ENCODE peak calls at places on chromosomes 16 and 17, in ten cellular contexts. N is CD8-positive, alpha-beta memory T cell; W is Panc1; L is PC-9; P is IMR-90; Z is cardiac muscle cell; O is heart left ventricle; Q is upper lobe of right lung; S is fibroblast of lung; E is mammary epithelial cell. V is an unnamed sample. For H3K27me3 and H3K36me3, the result is how much of the 10 kb centered on the place peaks cover.

GRCh38 chr16:79190542-79190941 is 410.0 kb downstream of the MAF start:
- DNase-seq in N (no peak), W (no peak), L (no peak), P (no peak), Z (no peak), O (no peak), Q (no peak), S (no peak), E (no peak), V (no peak)

GRCh38 chr16:74461826-74462225 is 40.5 kb upstream of the CLEC18B start:
- DNase-seq in N (no peak), W (no peak), L (no peak), P (no peak), Z (no peak), O (no peak), Q (no peak), S (peak), E (no peak), V (no peak)

GRCh38 chr17:35170968-35171771 is 23.0 kb downstream of the SLC35G3 start:
- DNase-seq in N (peak), W (no peak), L (no peak), P (peak), Z (no peak), O (no peak), Q (no peak), S (no peak), E (peak), V (no peak)

GRCh38 chr17:66185842-66186241 is 6.1 kb downstream of the CEP112 start:
- DNase-seq in N (no peak), W (no peak), L (no peak), P (no peak), Z (no peak), O (no peak), Q (no peak), S (no peak), E (no peak), V (no peak)

GRCh38 chr17:78132086-78132676 is 1.6 kb downstream of the TMC8 start:
- DNase-seq in N (peak), W (no peak), L (peak), P (no peak), Z (peak), O (no peak), Q (peak), S (no peak), E (no peak), V (peak)

GRCh38 chr16:48365601-48366164 is 19.5 kb downstream of the SIAH1 start:
- DNase-seq in N (peak), W (peak), L (peak), P (peak), Z (peak), O (peak), Q (peak), S (peak), E (peak), V (peak)

GRCh38 chr16:11297492-11298142 is 16.5 kb upstream of the PRM1 start:
- DNase-seq in N (peak), W (no peak), L (peak), P (peak), Z (peak), O (peak), Q (peak), S (peak), E (no peak), V (peak)

GRCh38 chr17:1627219-1627986 is 1.2 kb downstream of the SLC43A2 start:
- DNase-seq in N (no peak), W (no peak), L (no peak), P (no peak), Z (no peak), O (no peak), Q (peak), S (no peak), E (no peak), V (no peak)

GRCh38 chr16:49597796-49598195 is 224.2 kb downstream of the C16orf78 start:
- DNase-seq in N (no peak), W (no peak), L (no peak), P (no peak), Z (no peak), O (no peak), Q (no peak), S (no peak), E (no peak), V (no peak)

GRCh38 chr17:44198721-44199552 is 747 bp downstream of the ATXN7L3 start:
- DNase-seq in N (peak), W (no peak), L (peak), P (peak), Z (peak), O (peak), Q (peak), S (peak), E (peak), V (peak)

GRCh38 chr17:62725791-62726249 is 82.3 kb downstream of the MARCHF10 start:
- DNase-seq in N (no peak), W (no peak), L (peak), P (peak), Z (no peak), O (no peak), Q (no peak), S (peak), E (peak), V (no peak)

GRCh38 chr16:79697562-79698112 is 97.1 kb upstream of the MAF start:
- DNase-seq in N (no peak), W (no peak), L (no peak), P (no peak), Z (no peak), O (no peak), Q (no peak), S (no peak), E (no peak), V (no peak)

GRCh38 chr17:9044796-9045470 is 23.6 kb downstream of the NTN1 start:
- DNase-seq in N (no peak), W (no peak), L (no peak), P (no peak), Z (no peak), O (no peak), Q (no peak), S (no peak), E (peak), V (no peak)

GRCh38 chr17:79305831-79306687 is 231.4 kb downstream of the ENGASE start:
- DNase-seq in N (no peak), W (no peak), L (no peak), P (no peak), Z (no peak), O (peak), Q (no peak), S (no peak), E (no peak), V (peak)

GRCh38 chr17:46193246-46193625 is at the start of gene KANSL1:
- DNase-seq in N (peak), W (no peak), L (peak), P (peak), Z (peak), O (peak), Q (peak), S (peak), E (peak), V (peak)

GRCh38 chr17:67157732-67158639 is 87.0 kb downstream of the HELZ start:
- DNase-seq in N (no peak), W (no peak), L (no peak), P (peak), Z (no peak), O (no peak), Q (no peak), S (peak), E (no peak), V (no peak)

GRCh38 chr16:85234310-85235235 is 122.3 kb upstream of the CIBAR2 start:
- DNase-seq in N (no peak), W (no peak), L (peak), P (peak), Z (peak), O (peak), Q (peak), S (peak), E (no peak), V (peak)

GRCh38 chr17:8877984-8878383 is 10.5 kb upstream of the PIK3R6 start:
- DNase-seq in N (no peak), W (no peak), L (no peak), P (no peak), Z (no peak), O (no peak), Q (no peak), S (no peak), E (no peak), V (no peak)

GRCh38 chr16:72256398-72257048 is 84.6 kb upstream of the PMFBP1 start:
- DNase-seq in N (no peak), W (no peak), L (no peak), P (peak), Z (no peak), O (no peak), Q (no peak), S (peak), E (peak), V (no peak)

GRCh38 chr16:89115216-89115949 is 21.7 kb downstream of the ACSF3 start:
- DNase-seq in N (peak), W (no peak), L (peak), P (no peak), Z (no peak), O (peak), Q (peak), S (peak), E (peak), V (peak)

GRCh38 chr16:19528666-19529065 is 4.9 kb downstream of the CCP110 start:
- DNase-seq in N (no peak), W (no peak), L (no peak), P (no peak), Z (no peak), O (no peak), Q (no peak), S (no peak), E (no peak), V (no peak)

GRCh38 chr17:34226011-34226410 is 29.1 kb upstream of the CCL2 start:
- DNase-seq in N (no peak), W (no peak), L (no peak), P (peak), Z (no peak), O (no peak), Q (no peak), S (peak), E (no peak), V (no peak)

GRCh38 chr17:40610359-40610758 is 37.3 kb downstream of the SMARCE1 start:
- DNase-seq in N (no peak), W (no peak), L (no peak), P (no peak), Z (no peak), O (no peak), Q (no peak), S (no peak), E (no peak), V (no peak)

GRCh38 chr17:72119963-72120877 is 600 bp upstream of the SOX9 start:
- DNase-seq in N (no peak), W (no peak), L (peak), P (peak), Z (peak), O (peak), Q (peak), S (peak), E (peak), V (peak)

GRCh38 chr17:9878361-9878760 is 26.7 kb downstream of the RCVRN start:
- DNase-seq in N (no peak), W (no peak), L (no peak), P (no peak), Z (no peak), O (no peak), Q (no peak), S (no peak), E (no peak), V (no peak)

GRCh38 chr17:8393470-8394231 is 4.0 kb downstream of the RNF222 start:
- DNase-seq in N (peak), W (no peak), L (peak), P (peak), Z (no peak), O (no peak), Q (no peak), S (peak), E (peak), V (no peak)

GRCh38 chr17:6894206-6894528 is 62.6 kb upstream of the TEKT1 start:
- DNase-seq in N (no peak), W (no peak), L (no peak), P (no peak), Z (peak), O (no peak), Q (no peak), S (no peak), E (no peak), V (no peak)

GRCh38 chr16:64287667-64288521 is 834.0 kb downstream of the CDH11 start:
- DNase-seq in N (no peak), W (no peak), L (no peak), P (no peak), Z (peak), O (no peak), Q (no peak), S (no peak), E (no peak), V (no peak)

GRCh38 chr16:11708421-11708820 is 34.2 kb downstream of the TXNDC11 start:
- DNase-seq in N (no peak), W (no peak), L (no peak), P (peak), Z (no peak), O (no peak), Q (no peak), S (peak), E (no peak), V (no peak)

GRCh38 chr16:28499854-28500253 is 5.4 kb downstream of the APOBR start:
- DNase-seq in N (no peak), W (no peak), L (peak), P (no peak), Z (no peak), O (no peak), Q (no peak), S (no peak), E (no peak), V (no peak)

GRCh38 chr17:50618941-50619340 is 15.7 kb upstream of the ABCC3 start:
- DNase-seq in N (no peak), W (no peak), L (no peak), P (no peak), Z (no peak), O (no peak), Q (no peak), S (no peak), E (no peak), V (no peak)

GRCh38 chr17:40314557-40314953 is 5.6 kb downstream of the RARA start:
- DNase-seq in N (no peak), W (peak), L (peak), P (peak), Z (no peak), O (peak), Q (peak), S (peak), E (peak), V (peak)

GRCh38 chr17:2239882-2240430 is 63.6 kb downstream of the SMG6 start:
- DNase-seq in N (no peak), W (peak), L (peak), P (peak), Z (no peak), O (peak), Q (no peak), S (peak), E (peak), V (peak)

GRCh38 chr17:74566132-74566753 is 1.1 kb downstream of the CD300H start:
- DNase-seq in N (peak), W (peak), L (peak), P (no peak), Z (peak), O (no peak), Q (no peak), S (peak), E (peak), V (no peak)

GRCh38 chr17:63772801-63773271 is 561 bp downstream of the CCDC47 start:
- DNase-seq in N (peak), W (no peak), L (no peak), P (peak), Z (peak), O (no peak), Q (no peak), S (peak), E (peak), V (no peak)

GRCh38 chr16:88329726-88330700 is 52.7 kb upstream of the ZNF469 start:
- DNase-seq in N (no peak), W (no peak), L (no peak), P (no peak), Z (no peak), O (no peak), Q (no peak), S (peak), E (peak), V (no peak)

GRCh38 chr16:24419709-24420108 is 119.7 kb upstream of the RBBP6 start:
- DNase-seq in N (no peak), W (no peak), L (no peak), P (no peak), Z (no peak), O (no peak), Q (no peak), S (no peak), E (no peak), V (no peak)

GRCh38 chr16:24423332-24423731 is 116.0 kb upstream of the RBBP6 start:
- DNase-seq in N (no peak), W (no peak), L (no peak), P (no peak), Z (no peak), O (no peak), Q (no peak), S (no peak), E (no peak), V (no peak)

GRCh38 chr16:24418729-24419128 is 120.6 kb upstream of the RBBP6 start:
- DNase-seq in N (no peak), W (no peak), L (no peak), P (no peak), Z (no peak), O (no peak), Q (no peak), S (no peak), E (no peak), V (no peak)
- H3K27me3 ChIP-seq in N (under half), W (under half), L (half or more), P (under half), Z (under half), O (under half), Q (under half), S (under half), E (under half), V (under half)

DNA sequence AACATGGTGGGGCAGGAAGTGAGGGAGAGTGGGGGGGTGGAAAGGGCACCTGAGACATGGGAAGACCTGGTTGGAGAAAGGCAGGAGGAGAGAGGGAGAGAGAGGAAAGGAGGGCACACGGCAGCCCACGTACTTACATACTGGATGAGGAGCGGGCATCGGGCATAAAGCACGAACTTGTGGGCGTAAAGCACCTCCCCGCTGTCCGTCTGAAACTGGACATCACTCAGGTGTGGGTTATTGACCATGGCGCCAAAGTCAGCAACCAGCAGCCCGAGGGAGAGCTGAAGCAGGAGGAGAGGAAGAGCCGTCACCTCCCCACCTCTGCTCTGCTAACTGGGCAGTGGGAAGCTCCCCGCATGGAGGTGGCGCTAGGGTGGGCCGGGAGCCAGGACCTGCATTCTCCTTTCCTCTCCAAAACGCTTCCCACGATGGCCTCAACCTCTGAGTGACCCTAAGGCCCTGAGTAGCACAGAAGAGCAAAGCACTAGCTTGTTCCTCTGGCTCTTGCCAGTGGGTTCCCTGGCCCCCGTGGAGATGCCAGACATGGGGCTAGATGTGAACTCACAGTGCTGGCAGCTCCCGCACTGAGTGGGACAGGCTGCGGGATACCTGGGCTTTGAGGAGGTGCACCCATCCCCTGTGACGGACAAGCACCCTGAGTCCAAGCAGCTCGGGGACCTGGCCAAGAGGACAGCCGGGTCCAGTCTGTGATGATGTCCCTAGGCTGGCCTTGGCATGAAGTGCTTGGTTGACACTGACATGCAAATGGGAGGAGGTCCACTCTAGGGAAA is 16.9 kb downstream of the SLX4 start:
- DNase-seq in N (no peak), W (no peak), L (no peak), P (no peak), Z (no peak), O (no peak), Q (peak), S (no peak), E (no peak), V (no peak)
- H3K36me3 ChIP-seq in N (under half), W (under half), L (under half), P (under half), Z (under half), O (under half), Q (under half), S (under half), E (under half), V (under half)

DNA sequence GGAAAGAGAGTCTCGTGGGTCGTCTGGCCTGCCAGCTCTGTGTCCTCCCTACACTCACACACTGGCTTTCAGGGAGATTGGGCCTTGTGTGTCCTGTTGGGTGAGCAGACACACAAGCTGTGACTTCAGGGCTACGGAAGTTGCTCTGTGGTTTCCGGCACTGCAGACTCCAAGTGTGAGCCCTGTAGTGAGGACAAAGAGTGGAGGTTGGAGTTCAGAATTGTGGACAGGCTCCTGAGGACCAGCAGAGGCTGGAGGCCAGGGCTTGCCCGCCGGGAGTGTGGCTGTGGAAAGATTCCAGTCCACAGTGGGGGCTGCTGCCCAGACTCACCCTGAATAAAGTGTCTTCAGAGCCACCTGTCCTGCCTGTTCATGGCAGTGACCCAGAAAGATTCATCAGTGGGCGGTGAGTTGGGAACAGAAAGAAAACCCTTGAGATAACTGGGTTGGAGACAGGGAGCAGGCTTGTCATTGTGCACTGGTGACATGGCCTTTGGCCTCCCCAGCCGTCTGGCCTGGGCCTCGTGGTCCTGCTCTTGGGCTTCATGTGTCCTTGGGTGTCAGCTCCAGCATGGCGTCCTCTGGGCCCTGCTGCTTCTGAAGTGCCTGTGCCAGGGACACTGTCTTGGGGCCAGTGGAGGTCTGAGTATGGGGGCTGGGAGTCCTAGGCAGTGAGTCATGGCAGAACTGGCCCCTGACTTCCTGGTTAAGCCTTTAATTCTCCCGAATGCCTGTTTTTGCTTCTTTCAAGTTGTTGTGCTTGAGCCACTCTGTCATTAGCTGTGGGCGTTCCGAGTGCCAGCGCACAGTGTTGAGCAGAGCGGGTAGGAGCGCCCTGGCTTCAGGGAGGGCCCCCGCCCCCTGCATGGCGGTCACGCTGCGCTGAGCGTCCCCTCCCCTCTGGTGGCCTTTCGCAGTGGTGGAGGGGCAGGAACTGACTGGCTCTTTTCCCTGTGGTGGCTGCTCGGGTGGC is 19.9 kb upstream of the ZNF750 start:
- DNase-seq in N (peak), W (no peak), L (peak), P (peak), Z (peak), O (no peak), Q (peak), S (peak), E (no peak), V (no peak)
- H3K27ac ChIP-seq in N (peak), W (peak), L (peak), P (peak), Z (peak), O (peak), Q (peak), S (peak), E (no peak), V (peak)

GRCh38 chr16:86289304-86289703 is 221.0 kb upstream of the FOXF1 start:
- DNase-seq in N (no peak), W (no peak), L (no peak), P (no peak), Z (no peak), O (no peak), Q (no peak), S (no peak), E (no peak), V (no peak)

GRCh38 chr16:86292171-86292775 is 218.1 kb upstream of the FOXF1 start:
- DNase-seq in N (no peak), W (no peak), L (no peak), P (no peak), Z (no peak), O (no peak), Q (no peak), S (no peak), E (no peak), V (no peak)

GRCh38 chr16:86289907-86290306 is 220.4 kb upstream of the FOXF1 start:
- DNase-seq in N (no peak), W (no peak), L (no peak), P (no peak), Z (no peak), O (no peak), Q (no peak), S (no peak), E (no peak), V (no peak)

GRCh38 chr16:86292942-86293341 is 217.4 kb upstream of the FOXF1 start:
- DNase-seq in N (no peak), W (no peak), L (no peak), P (no peak), Z (no peak), O (no peak), Q (no peak), S (no peak), E (no peak), V (no peak)

GRCh38 chr16:86291491-86291890 is 218.8 kb upstream of the FOXF1 start:
- DNase-seq in N (no peak), W (no peak), L (no peak), P (no peak), Z (no peak), O (no peak), Q (no peak), S (no peak), E (no peak), V (no peak)
- H3K27me3 ChIP-seq in N (under half), W (under half), L (half or more), P (under half), Z (half or more), O (half or more), Q (under half), S (under half), E (under half), V (half or more)

GRCh38 chr17:19940722-19941464 is 36.7 kb downstream of the AKAP10 start:
- DNase-seq in N (no peak), W (no peak), L (peak), P (peak), Z (no peak), O (no peak), Q (no peak), S (peak), E (peak), V (no peak)
- H3K36me3 ChIP-seq in N (under half), W (under half), L (half or more), P (under half), Z (under half), O (half or more), Q (half or more), S (under half), E (under half), V (under half)

V was measured in heart right ventricle.